ENCODE peak calls at places on chromosomes 1 and 21, in nine cellular contexts. F is NT2/D1, Y is H9, M is SK-N-SH, J is HCT116, K is colonic mucosa, U is K562, L is mammary epithelial cell, S is MM.1S. R is an unnamed sample.
A peak's percentile ranks its signal among the peaks of the same experiment; 100 is the strongest.

GRCh38 chr1:205355054-205355453 is 1.7 kb downstream of the KLHDC8A start:
- DNase-seq in L (peak; percentile 48), J (no peak), Y (no peak), U (no peak), S (no peak), M (no peak), K (peak; percentile 92), F (no peak), R (peak; percentile 70)

GRCh38 chr1:243477676-243478075 is 221.8 kb downstream of the SDCCAG8 start:
- DNase-seq in M (no peak), Y (no peak), F (no peak), J (no peak), U (no peak), S (no peak), K (no peak), L (no peak), R (no peak)

GRCh38 chr1:72111662-72112061 is 170.7 kb downstream of the NEGR1 start:
- DNase-seq in F (no peak), U (no peak), L (no peak), Y (no peak), J (no peak), K (no peak), M (no peak), S (no peak), R (no peak)

GRCh38 chr1:33433509-33434362 is 2.8 kb upstream of the PHC2 start:
- DNase-seq in U (peak; percentile 31), M (no peak), J (peak; percentile 99), K (peak; percentile 54), F (no peak), S (no peak), Y (no peak), L (peak; percentile 100), R (peak; percentile 100)

GRCh38 chr21:45302082-45303061 is 14.7 kb upstream of the POFUT2 start:
- DNase-seq in J (no peak), K (no peak), U (no peak), Y (no peak), M (no peak), L (no peak), S (peak; percentile 46), F (no peak), R (peak; percentile 56)

GRCh38 chr1:185316163-185317033 is 645 bp downstream of the IVNS1ABP start:
- DNase-seq in S (peak; percentile 90), F (peak; percentile 83), L (peak; percentile 88), U (peak; percentile 96), Y (peak; percentile 90), M (peak; percentile 93), J (peak; percentile 63), K (peak; percentile 99), R (peak; percentile 92)

GRCh38 chr1:111274653-111275052 is 16.0 kb upstream of the CHIA start:
- DNase-seq in J (no peak), M (no peak), S (no peak), K (no peak), L (peak; percentile 11), U (no peak), Y (no peak), F (no peak), R (no peak)

GRCh38 chr21:41048141-41048540 is 119.8 kb upstream of the BACE2 start:
- DNase-seq in M (no peak), L (no peak), J (no peak), K (no peak), F (no peak), Y (no peak), S (no peak), U (no peak), R (no peak)

GRCh38 chr21:35291963-35292627 is 243.0 kb upstream of the RUNX1 start:
- DNase-seq in S (no peak), U (no peak), F (no peak), L (no peak), J (no peak), M (no peak), Y (no peak), K (no peak), R (peak; percentile 72)

GRCh38 chr1:94801919-94802546 is 18.1 kb upstream of the SLC44A3 start:
- DNase-seq in K (peak; percentile 31), F (peak; percentile 66), M (peak; percentile 47), U (peak; percentile 12), Y (peak; percentile 62), J (peak; percentile 68), L (peak; percentile 79), S (peak; percentile 26), R (peak; percentile 96)

DNA sequence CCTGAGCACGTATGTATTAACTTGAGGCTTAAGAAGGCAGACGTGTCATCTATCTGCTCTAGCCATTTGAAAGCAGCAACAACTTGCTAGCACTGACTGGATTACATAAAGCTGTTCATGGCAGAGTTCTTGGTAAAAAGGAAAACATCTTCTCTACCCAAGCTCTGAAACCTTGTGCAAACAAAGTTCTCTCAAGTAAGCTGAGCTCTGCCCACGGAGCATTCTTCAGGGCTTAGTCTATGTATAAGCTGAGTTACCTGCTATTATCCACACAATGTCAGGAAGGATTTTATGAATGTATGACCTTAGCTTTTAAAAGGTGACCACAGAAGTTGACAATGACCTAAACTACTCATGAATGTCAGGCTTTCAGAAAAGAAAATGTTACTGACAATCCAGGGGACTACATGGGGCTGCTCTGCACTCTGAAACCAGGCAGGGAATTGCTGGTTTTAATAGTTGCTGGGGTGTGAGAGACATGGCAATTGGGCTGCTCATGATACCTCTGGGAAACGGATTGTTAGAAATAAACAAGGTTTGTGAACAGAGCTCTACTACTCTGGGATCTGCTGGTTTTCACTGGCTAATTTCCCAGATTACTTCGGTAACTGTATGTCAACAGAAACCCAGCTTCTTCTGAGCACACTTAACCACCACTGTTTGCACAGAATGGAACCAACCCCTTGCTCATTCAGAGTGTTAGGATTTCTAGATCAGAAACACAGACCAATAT is 29.6 kb upstream of the CCN1 start:
- DNase-seq in L (peak; percentile 72), Y (no peak), M (no peak), K (no peak), S (no peak), U (no peak), J (no peak), F (no peak), R (peak; percentile 91)
- H3K4me1 ChIP-seq in L (peaks cover 36% of the 10 kb centered on the region), Y (peaks cover 3% of the 10 kb centered on the region), M (peaks cover 7% of the 10 kb centered on the region), K (no peaks in the 10 kb centered on the region), S (no peaks in the 10 kb centered on the region), U (no peaks in the 10 kb centered on the region), J (no peaks in the 10 kb centered on the region), F (peaks cover 2% of the 10 kb centered on the region), R (peaks cover 23% of the 10 kb centered on the region)

GRCh38 chr1:162349635-162350330 is 26.9 kb downstream of the SPATA46 start:
- DNase-seq in S (no peak), Y (no peak), F (no peak), M (no peak), U (peak; percentile 55), J (peak; percentile 35), K (peak; percentile 54), L (peak; percentile 77), R (peak; percentile 17)
- H3K9ac ChIP-seq in S (no peak overlapping the region), Y (no peak overlapping the region), F (no peak overlapping the region), M (no peak overlapping the region), U (no peak overlapping the region), J (peak overlapping the region; percentile 5), K (peak overlapping the region; percentile 40), L (no peak overlapping the region), R (no peak overlapping the region)

GRCh38 chr1:164823486-164824279 is 264.7 kb downstream of the PBX1 start:
- DNase-seq in S (no peak), F (no peak), U (no peak), Y (no peak), M (no peak), J (no peak), L (no peak), K (no peak), R (peak; percentile 88)
- H3K4me1 ChIP-seq in S (no peaks in the 10 kb centered on the region), F (no peaks in the 10 kb centered on the region), U (no peaks in the 10 kb centered on the region), Y (no peaks in the 10 kb centered on the region), M (peaks cover 10% of the 10 kb centered on the region), J (no peaks in the 10 kb centered on the region), L (no peaks in the 10 kb centered on the region), K (no peaks in the 10 kb centered on the region), R (peaks cover 7% of the 10 kb centered on the region)

DNA sequence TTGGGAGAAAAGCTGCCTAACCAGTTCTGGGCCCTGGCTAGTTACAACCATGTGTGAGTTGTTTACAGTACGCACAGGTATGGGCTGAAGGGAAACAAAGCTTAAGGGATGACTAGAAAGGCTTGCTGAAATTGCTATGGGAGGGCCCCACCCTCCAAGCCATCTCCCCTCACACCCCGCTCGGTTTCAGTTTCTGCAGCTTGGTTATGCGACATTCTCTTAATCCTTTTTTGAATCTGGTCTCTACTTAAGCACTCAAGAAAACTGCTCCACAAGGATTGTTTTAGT is 43.1 kb downstream of the PBX1 start:
- DNase-seq in S (peak; percentile 86), F (no peak), J (peak; percentile 39), M (no peak), Y (peak; percentile 80), K (peak; percentile 86), L (peak; percentile 85), U (no peak), R (no peak)
- H3K9ac ChIP-seq in S (peak overlapping the region; percentile 55), F (peak overlapping the region; percentile 27), J (peak overlapping the region; percentile 48), M (no peak overlapping the region), Y (peak overlapping the region; percentile 35), K (peak overlapping the region; percentile 74), L (no peak overlapping the region), U (no peak overlapping the region), R (no peak overlapping the region)

GRCh38 chr1:44033041-44033575 is 1.8 kb upstream of the SLC6A9 start:
- DNase-seq in K (no peak), M (no peak), Y (no peak), L (no peak), U (no peak), S (no peak), F (no peak), J (no peak), R (no peak)
- H3K4me1 ChIP-seq in K (peaks cover 15% of the 10 kb centered on the region), M (peaks cover 47% of the 10 kb centered on the region), Y (peaks cover 9% of the 10 kb centered on the region), L (peaks cover 32% of the 10 kb centered on the region), U (peaks cover 84% of the 10 kb centered on the region), S (peaks cover 15% of the 10 kb centered on the region), F (peaks cover 33% of the 10 kb centered on the region), J (peaks cover 32% of the 10 kb centered on the region), R (peaks cover 19% of the 10 kb centered on the region)